ENCODE peak calls at places on chromosomes 3 and 15, in seven cellular contexts. Y, E, D, Z, K, A and U are unnamed samples.

GRCh38 chr3:38479431-38480092 is 16.6 kb upstream of the EXOG start:
- DNase-seq in A (peak), Y (peak), D (peak), K (peak), E (peak), Z (peak), U (peak)

GRCh38 chr3:64685800-64686445 is 1.9 kb downstream of the ADAMTS9 start:
- DNase-seq in A (peak), Z (peak), Y (no peak), K (peak), D (peak), E (peak), U (no peak)

GRCh38 chr15:85164841-85165466 is 183.3 kb downstream of the PDE8A start:
- DNase-seq in Z (no peak), K (no peak), A (no peak), Y (no peak), E (no peak), D (no peak), U (no peak)

GRCh38 chr3:62922326-62922725 is 47.1 kb upstream of the CADPS start:
- DNase-seq in K (no peak), Z (no peak), Y (no peak), D (no peak), E (peak), A (no peak), U (no peak)

GRCh38 chr15:92883643-92884458 is 16.3 kb upstream of the CHD2 start:
- DNase-seq in A (no peak), D (no peak), E (peak), Z (no peak), Y (no peak), K (peak), U (no peak)

GRCh38 chr3:24154751-24155150 is 209.7 kb downstream of the NR1D2 start:
- DNase-seq in D (no peak), Y (no peak), A (no peak), Z (no peak), K (no peak), E (no peak), U (no peak)

GRCh38 chr3:144259267-144259666 is 287.6 kb downstream of the DIPK2A start:
- DNase-seq in D (no peak), E (no peak), Z (no peak), Y (no peak), K (no peak), A (no peak), U (no peak)

GRCh38 chr3:47890832-47891620 is 88.1 kb downstream of the DHX30 start:
- DNase-seq in A (peak), E (no peak), D (no peak), Z (no peak), Y (no peak), K (no peak), U (no peak)

GRCh38 chr15:68672781-68673205 is 94.0 kb downstream of the CORO2B start:
- DNase-seq in Z (no peak), E (peak), A (no peak), K (no peak), Y (no peak), D (no peak), U (peak)

GRCh38 chr15:75109021-75109690 is 85.8 kb downstream of the PPCDC start:
- DNase-seq in A (no peak), Z (no peak), Y (no peak), E (no peak), K (no peak), D (no peak), U (no peak)

GRCh38 chr3:131067983-131068382 is 41.3 kb downstream of the NEK11 start:
- DNase-seq in Z (no peak), K (no peak), D (no peak), E (no peak), A (peak), Y (no peak), U (no peak)

GRCh38 chr15:67127925-67128324 is 62.5 kb downstream of the SMAD3 start:
- DNase-seq in Z (peak), A (no peak), K (no peak), D (peak), Y (no peak), E (peak), U (peak)

GRCh38 chr3:65331730-65332129 is 643.9 kb upstream of the ADAMTS9 start:
- DNase-seq in A (no peak), K (no peak), Z (no peak), E (no peak), D (no peak), Y (no peak), U (no peak)

GRCh38 chr15:39511915-39512260 is 69.0 kb upstream of the THBS1 start:
- DNase-seq in Y (no peak), K (no peak), E (peak), Z (peak), A (peak), D (peak), U (peak)

GRCh38 chr15:26772588-26773484 is at the start of gene GABRB3:
- DNase-seq in K (peak), E (no peak), D (peak), A (peak), Y (no peak), Z (no peak), U (no peak)

GRCh38 chr15:71148048-71148447 is 32.8 kb downstream of the THSD4 start:
- DNase-seq in A (no peak), D (no peak), Z (no peak), K (no peak), Y (no peak), E (no peak), U (no peak)

GRCh38 chr3:88082854-88083253 is 23.8 kb downstream of the ZNF654 start:
- DNase-seq in A (no peak), Y (no peak), E (no peak), K (no peak), Z (no peak), D (no peak), U (no peak)

GRCh38 chr3:24591661-24592555 is 97.3 kb upstream of the THRB start:
- DNase-seq in D (peak), A (no peak), Z (no peak), E (peak), Y (no peak), K (no peak), U (no peak)

GRCh38 chr3:195162033-195162669 is 108.8 kb downstream of the XXYLT1 start:
- DNase-seq in A (peak), D (no peak), Y (no peak), K (no peak), Z (no peak), E (no peak), U (no peak)

GRCh38 chr3:194736277-194736895 is 50.7 kb downstream of the FAM43A start:
- DNase-seq in Z (no peak), A (no peak), K (no peak), E (no peak), Y (peak), D (no peak), U (no peak)

GRCh38 chr15:28989239-28989830 is 103.6 kb downstream of the APBA2 start:
- DNase-seq in E (peak), Z (no peak), D (no peak), Y (no peak), A (no peak), K (peak), U (no peak)

GRCh38 chr3:174891524-174892203 is 32.5 kb downstream of the NAALADL2 start:
- DNase-seq in Y (no peak), E (peak), Z (no peak), K (no peak), A (no peak), D (no peak), U (no peak)

GRCh38 chr3:42876940-42877720 is 1.5 kb upstream of the CYP8B1 start:
- DNase-seq in K (no peak), E (no peak), D (no peak), Y (no peak), Z (no peak), A (no peak), U (no peak)

GRCh38 chr3:24270744-24271143 is 223.9 kb downstream of the THRB start:
- DNase-seq in A (no peak), E (no peak), Z (no peak), K (no peak), D (no peak), Y (no peak), U (no peak)

GRCh38 chr3:126304704-126305103 is 52.5 kb downstream of the KLF15 start:
- DNase-seq in E (peak), A (no peak), Z (no peak), D (peak), K (no peak), Y (no peak), U (no peak)

GRCh38 chr15:48603123-48603500 is 42.4 kb downstream of the FBN1 start:
- DNase-seq in D (no peak), A (no peak), Z (no peak), K (no peak), Y (no peak), E (peak), U (no peak)

GRCh38 chr3:33915796-33916589 is 117.6 kb downstream of the PDCD6IP start:
- DNase-seq in Z (peak), E (no peak), K (no peak), Y (peak), D (peak), A (no peak), U (no peak)

GRCh38 chr3:16441306-16441898 is 72.1 kb downstream of the RFTN1 start:
- DNase-seq in Z (no peak), K (no peak), Y (no peak), A (no peak), E (no peak), D (no peak), U (no peak)

GRCh38 chr3:148902173-148902791 is 37.2 kb downstream of the CPA3 start:
- DNase-seq in A (no peak), E (peak), K (peak), Y (no peak), D (peak), Z (peak), U (peak)

GRCh38 chr3:169907944-169908343 is 3.4 kb upstream of the SAMD7 start:
- DNase-seq in D (no peak), E (no peak), K (no peak), A (no peak), Z (no peak), Y (no peak), U (no peak)

GRCh38 chr15:89341316-89342005 is 6.8 kb upstream of the POLG start:
- DNase-seq in A (no peak), D (no peak), E (no peak), Y (no peak), Z (no peak), K (no peak), U (no peak)